ENCODE peak calls at places on chromosomes 7 and 10, in six cellular contexts. M, A, C, O, G and H are unnamed samples.

GRCh38 chr7:69078997-69079769 is 519.1 kb upstream of the AUTS2 start:
- DNase-seq in M (peak; percentile 83), A (no peak), C (no peak), O (no peak), G (no peak), H (no peak)

GRCh38 chr7:18457832-18458231 is 37.7 kb upstream of the HDAC9 start:
- DNase-seq in M (no peak), A (no peak), C (no peak), O (peak; percentile 48), G (peak; percentile 5), H (peak; percentile 51)

GRCh38 chr10:113476191-113476590 is 76.7 kb upstream of the HABP2 start:
- DNase-seq in M (peak; percentile 85), A (no peak), C (no peak), O (no peak), G (no peak), H (no peak)

GRCh38 chr7:31883761-31884164 is 186.4 kb downstream of the PDE1C start:
- DNase-seq in M (peak; percentile 70), A (no peak), C (no peak), O (peak; percentile 37), G (no peak), H (no peak)

GRCh38 chr7:158449942-158450341 is 137.7 kb downstream of the PTPRN2 start:
- DNase-seq in M (no peak), A (no peak), C (no peak), O (no peak), G (no peak), H (no peak)

GRCh38 chr7:19665399-19666008 is 43.3 kb downstream of the POLR1F start:
- DNase-seq in M (peak; percentile 39), A (no peak), C (no peak), O (no peak), G (peak; percentile 44), H (peak; percentile 69)

GRCh38 chr10:58424176-58424575 is 39.0 kb downstream of the TFAM start:
- DNase-seq in M (peak; percentile 47), A (no peak), C (no peak), O (no peak), G (no peak), H (no peak)

GRCh38 chr10:33262871-33263270 is 71.6 kb downstream of the NRP1 start:
- DNase-seq in M (no peak), A (no peak), C (no peak), O (no peak), G (no peak), H (no peak)